ENCODE peak calls at places on chromosome 22, in seven cellular contexts. A is AG10803; G is stimulated activated naive B cell treated with anti-CD40 and anti-IgM and Interleukin-4, amounts not matched to agents 10 μg/mL and 1 μg/mL and 100 μg/mL, for 72 hours; X is C1 segment of cervical spinal cord; D is Ammon's horn; S is left ventricle myocardium superior; M is neuronal stem cell. B is an unnamed sample.

GRCh38 chr22:37230673-37231405 is 13.2 kb downstream of the RAC2 start:
- DNase-seq in A (no peak), G (no peak), X (no peak), D (no peak), S (no peak), M (no peak), B (no peak)

GRCh38 chr22:39282642-39283311 is 36.6 kb downstream of the RPL3 start:
- DNase-seq in A (no peak), G (no peak), X (no peak), D (no peak), S (peak), M (no peak), B (no peak)

GRCh38 chr22:20741634-20742581 is 32.0 kb upstream of the SERPIND1 start:
- DNase-seq in A (peak), G (no peak), X (no peak), D (no peak), S (no peak), M (peak), B (peak)

GRCh38 chr22:32020117-32020516 is 22.9 kb upstream of the SLC5A1 start:
- DNase-seq in A (peak), G (no peak), X (no peak), D (no peak), S (no peak), M (no peak), B (no peak)

GRCh38 chr22:35357883-35358621 is 22.8 kb upstream of the HMOX1 start:
- DNase-seq in A (peak), G (no peak), X (no peak), D (no peak), S (no peak), M (no peak), B (no peak)

GRCh38 chr22:40922484-40923303 is 28.5 kb upstream of the RBX1 start:
- DNase-seq in A (peak), G (no peak), X (no peak), D (peak), S (no peak), M (peak), B (peak)

GRCh38 chr22:35024364-35024692 is 41.6 kb upstream of the ISX start:
- DNase-seq in A (no peak), G (no peak), X (no peak), D (no peak), S (no peak), M (no peak), B (no peak)

GRCh38 chr22:17943533-17944204 is 80.7 kb downstream of the MICAL3 start:
- DNase-seq in A (no peak), G (no peak), X (no peak), D (peak), S (no peak), M (no peak), B (peak)

GRCh38 chr22:32619614-32620426 is 145.2 kb downstream of the FBXO7 start:
- DNase-seq in A (peak), G (no peak), X (no peak), D (no peak), S (peak), M (no peak), B (no peak)

GRCh38 chr22:49406879-49407587 is 420.6 kb downstream of the BRD1 start:
- DNase-seq in A (no peak), G (no peak), X (no peak), D (no peak), S (no peak), M (no peak), B (no peak)

GRCh38 chr22:32674925-32675825 is 126.3 kb upstream of the TIMP3 start:
- DNase-seq in A (no peak), G (no peak), X (no peak), D (no peak), S (no peak), M (no peak), B (no peak)

GRCh38 chr22:23834830-23835772 is 3.7 kb downstream of the DERL3 start:
- DNase-seq in A (no peak), G (no peak), X (peak), D (peak), S (peak), M (no peak), B (no peak)

GRCh38 chr22:39351689-39352214 is 2.0 kb downstream of the SYNGR1 start:
- DNase-seq in A (no peak), G (peak), X (no peak), D (no peak), S (no peak), M (no peak), B (peak)

GRCh38 chr22:43234299-43234988 is 47.5 kb upstream of the TTLL12 start:
- DNase-seq in A (no peak), G (no peak), X (no peak), D (no peak), S (no peak), M (no peak), B (no peak)

GRCh38 chr22:36419177-36419911 is 31.6 kb upstream of the MYH9 start:
- DNase-seq in A (peak), G (no peak), X (peak), D (peak), S (peak), M (no peak), B (peak)

GRCh38 chr22:17483670-17484372 is 79.5 kb upstream of the SLC25A18 start:
- DNase-seq in A (no peak), G (no peak), X (no peak), D (no peak), S (no peak), M (no peak), B (peak)

GRCh38 chr22:46009730-46010129 is 32.8 kb upstream of the WNT7B start:
- DNase-seq in A (no peak), G (no peak), X (no peak), D (no peak), S (peak), M (no peak), B (no peak)

GRCh38 chr22:46515208-46516111 is 22.0 kb downstream of the CELSR1 start:
- DNase-seq in A (no peak), G (no peak), X (no peak), D (no peak), S (peak), M (no peak), B (no peak)

GRCh38 chr22:29138556-29138955 is 65.7 kb downstream of the KREMEN1 start:
- DNase-seq in A (no peak), G (no peak), X (no peak), D (no peak), S (no peak), M (no peak), B (no peak)

GRCh38 chr22:24875862-24876506 is 70.0 kb downstream of the SGSM1 start:
- DNase-seq in A (no peak), G (no peak), X (no peak), D (no peak), S (no peak), M (peak), B (peak)

GRCh38 chr22:42895541-42895981 is 38.5 kb upstream of the ARFGAP3 start:
- DNase-seq in A (no peak), G (no peak), X (peak), D (peak), S (peak), M (no peak), B (no peak)

GRCh38 chr22:41571786-41572185 is 11.0 kb downstream of the CSDC2 start:
- DNase-seq in A (no peak), G (no peak), X (no peak), D (no peak), S (no peak), M (no peak), B (no peak)

GRCh38 chr22:49189871-49190270 is 637.8 kb downstream of the BRD1 start:
- DNase-seq in A (no peak), G (no peak), X (no peak), D (no peak), S (no peak), M (no peak), B (no peak)

GRCh38 chr22:37664249-37665101 is 6.0 kb downstream of the PDXP start:
- DNase-seq in A (no peak), G (no peak), X (peak), D (peak), S (no peak), M (no peak), B (no peak)

GRCh38 chr22:31296258-31296657 is 4.0 kb upstream of the PIK3IP1 start:
- DNase-seq in A (peak), G (no peak), X (no peak), D (no peak), S (no peak), M (no peak), B (no peak)

GRCh38 chr22:40502919-40503318 is 132.5 kb downstream of the SGSM3 start:
- DNase-seq in A (no peak), G (no peak), X (no peak), D (no peak), S (no peak), M (no peak), B (no peak)

GRCh38 chr22:50673231-50674126 is 856 bp downstream of the SHANK3 start:
- DNase-seq in A (no peak), G (no peak), X (no peak), D (peak), S (no peak), M (peak), B (peak)

GRCh38 chr22:37454857-37455686 is 27.8 kb upstream of the ELFN2 start:
- DNase-seq in A (peak), G (no peak), X (no peak), D (no peak), S (no peak), M (no peak), B (peak)

B was measured in left kidney.